ENCODE peak calls at places on chromosome 10, in eight cellular contexts. E is breast epithelium, I is A549, G is adrenal gland, M is suprapubic skin, K is NB4, U is esophagus muscularis mucosa, Q is body of pancreas. H is an unnamed sample.

GRCh38 chr10:16941865-16942264 is 124.6 kb upstream of the RSU1 start:
- DNase-seq in K (no peak), G (no peak), Q (no peak), E (no peak), U (no peak), M (no peak), I (no peak), H (no peak)

GRCh38 chr10:75547391-75548298 is 116.2 kb downstream of the LRMDA start:
- DNase-seq in M (no peak), K (peak), Q (no peak), E (no peak), U (no peak), G (no peak), I (no peak), H (no peak)

GRCh38 chr10:109961181-109962001 is 38.1 kb upstream of the XPNPEP1 start:
- DNase-seq in U (no peak), I (no peak), K (no peak), M (no peak), E (no peak), Q (no peak), G (no peak), H (no peak)

GRCh38 chr10:128963246-128964099 is 503.6 kb upstream of the MGMT start:
- DNase-seq in Q (no peak), E (no peak), M (no peak), U (no peak), K (no peak), I (no peak), G (no peak), H (no peak)

GRCh38 chr10:61845196-61845949 is 56.1 kb upstream of the ARID5B start:
- DNase-seq in M (no peak), U (no peak), K (no peak), I (no peak), G (no peak), E (no peak), Q (no peak), H (peak)

GRCh38 chr10:107546239-107546638 is 381.7 kb upstream of the SORCS1 start:
- DNase-seq in U (no peak), M (no peak), G (no peak), Q (no peak), I (no peak), K (peak), E (no peak), H (no peak)

GRCh38 chr10:11397077-11397476 is 214.4 kb downstream of the USP6NL start:
- DNase-seq in Q (no peak), M (peak), U (no peak), I (no peak), K (no peak), G (no peak), E (no peak), H (no peak)

GRCh38 chr10:82266438-82266837 is 391.4 kb downstream of the NRG3 start:
- DNase-seq in M (no peak), I (no peak), Q (no peak), K (no peak), U (no peak), G (no peak), E (no peak), H (no peak)

GRCh38 chr10:6220418-6221191 is 17.9 kb downstream of the PFKFB3 start:
- DNase-seq in E (no peak), M (no peak), K (no peak), G (no peak), Q (no peak), I (no peak), U (no peak), H (no peak)

GRCh38 chr10:30709229-30709628 is 79.7 kb upstream of the LYZL2 start:
- DNase-seq in K (no peak), M (no peak), Q (no peak), G (no peak), U (no peak), E (no peak), I (no peak), H (no peak)

GRCh38 chr10:122564980-122565379 is 4.4 kb downstream of the DMBT1 start:
- DNase-seq in Q (no peak), I (no peak), U (no peak), E (no peak), M (no peak), K (no peak), G (no peak), H (no peak)

GRCh38 chr10:72048450-72049124 is 39.8 kb downstream of the SPOCK2 start:
- DNase-seq in K (peak), G (peak), Q (peak), E (peak), M (peak), I (peak), U (peak), H (peak)

GRCh38 chr10:116385311-116385710 is 42.3 kb upstream of the PNLIPRP3 start:
- DNase-seq in K (no peak), E (no peak), Q (no peak), U (no peak), I (no peak), G (no peak), M (no peak), H (no peak)

GRCh38 chr10:62037890-62038608 is 136.6 kb downstream of the ARID5B start:
- DNase-seq in G (no peak), E (no peak), I (peak), U (no peak), M (no peak), Q (no peak), K (no peak), H (no peak)

GRCh38 chr10:71090801-71091200 is 121.6 kb upstream of the UNC5B start:
- DNase-seq in K (no peak), E (peak), M (peak), G (no peak), U (peak), Q (no peak), I (no peak), H (no peak)

GRCh38 chr10:46523119-46523880 is 33.2 kb downstream of the GPRIN2 start:
- DNase-seq in K (no peak), U (no peak), G (peak), M (peak), Q (peak), E (peak), I (peak), H (no peak)

GRCh38 chr10:90461437-90462155 is 396.2 kb downstream of the HTR7 start:
- DNase-seq in U (no peak), E (no peak), M (no peak), I (no peak), Q (no peak), G (no peak), K (no peak), H (no peak)

GRCh38 chr10:20935926-20936325 is 38.8 kb upstream of the NEBL start:
- DNase-seq in M (no peak), I (no peak), G (no peak), U (no peak), Q (no peak), E (no peak), K (no peak), H (no peak)

GRCh38 chr10:8840356-8840755 is 785.9 kb downstream of the GATA3 start:
- DNase-seq in M (no peak), K (no peak), E (no peak), I (no peak), G (no peak), U (no peak), Q (no peak), H (no peak)

GRCh38 chr10:78462728-78463228 is 429.1 kb downstream of the RPS24 start:
- DNase-seq in G (no peak), M (no peak), Q (no peak), E (no peak), K (no peak), I (no peak), U (no peak), H (no peak)

GRCh38 chr10:6889718-6890117 is 309.6 kb upstream of the PRKCQ start:
- DNase-seq in K (no peak), Q (no peak), U (no peak), E (no peak), M (no peak), I (no peak), G (no peak), H (no peak)

GRCh38 chr10:48600645-48601505 is 4.0 kb downstream of the ARHGAP22 start:
- DNase-seq in G (no peak), E (no peak), Q (no peak), U (peak), M (no peak), I (no peak), K (no peak), H (no peak)

GRCh38 chr10:78643513-78643912 is 425.3 kb upstream of the ZMIZ1 start:
- DNase-seq in E (no peak), U (no peak), K (no peak), G (no peak), M (no peak), I (no peak), Q (no peak), H (no peak)

GRCh38 chr10:110151467-110151866 is 55.9 kb upstream of the MXI1 start:
- DNase-seq in G (no peak), E (peak), K (no peak), I (no peak), M (peak), U (peak), Q (peak), H (peak)

GRCh38 chr10:97025613-97026242 is 160.0 kb downstream of the SLIT1 start:
- DNase-seq in U (no peak), I (peak), K (peak), E (no peak), G (peak), Q (peak), M (no peak), H (peak)

GRCh38 chr10:794382-794956 is 105.0 kb upstream of the DIP2C start:
- DNase-seq in U (no peak), G (no peak), I (no peak), Q (peak), M (no peak), E (no peak), K (peak), H (no peak)

GRCh38 chr10:27660268-27660667 is 85.4 kb downstream of the MKX start:
- DNase-seq in U (no peak), M (no peak), I (no peak), G (no peak), Q (no peak), K (peak), E (no peak), H (no peak)

GRCh38 chr10:63264852-63265617 is 131.9 kb downstream of the NRBF2 start:
- DNase-seq in G (peak), I (peak), E (no peak), U (no peak), Q (peak), K (peak), M (no peak), H (peak)

GRCh38 chr10:48236199-48236621 is 38.3 kb downstream of the FRMPD2 start:
- DNase-seq in U (peak), M (no peak), Q (no peak), K (no peak), E (no peak), I (no peak), G (no peak), H (no peak)

GRCh38 chr10:18254086-18254485 is 113.9 kb downstream of the CACNB2 start:
- DNase-seq in I (no peak), U (no peak), M (no peak), Q (no peak), E (no peak), K (no peak), G (no peak), H (no peak)

GRCh38 chr10:78630944-78631838 is 437.6 kb upstream of the ZMIZ1 start:
- DNase-seq in I (no peak), G (no peak), K (no peak), M (peak), U (no peak), Q (no peak), E (no peak), H (no peak)

GRCh38 chr10:99548041-99548530 is 15.3 kb downstream of the NKX2-3 start:
- DNase-seq in M (no peak), K (peak), G (no peak), I (peak), E (no peak), U (no peak), Q (no peak), H (peak)

GRCh38 chr10:23826399-23826798 is 382.5 kb upstream of the KIAA1217 start:
- DNase-seq in E (no peak), M (no peak), Q (peak), I (peak), G (no peak), K (peak), U (no peak), H (no peak)

GRCh38 chr10:91589015-91589655 is 43.7 kb downstream of the PPP1R3C start:
- DNase-seq in Q (peak), G (peak), U (no peak), I (peak), E (no peak), K (no peak), M (no peak), H (no peak)

GRCh38 chr10:91589656-91590035 is 43.2 kb downstream of the PPP1R3C start:
- DNase-seq in G (no peak), E (no peak), I (no peak), U (no peak), K (no peak), Q (no peak), M (no peak), H (no peak)

GRCh38 chr10:91590904-91591791 is 41.7 kb downstream of the PPP1R3C start:
- DNase-seq in E (no peak), Q (peak), U (no peak), K (no peak), G (peak), I (peak), M (no peak), H (no peak)

GRCh38 chr10:91591792-91592165 is 41.1 kb downstream of the PPP1R3C start:
- DNase-seq in M (no peak), E (no peak), U (no peak), Q (no peak), K (no peak), G (no peak), I (no peak), H (no peak)

DNA sequence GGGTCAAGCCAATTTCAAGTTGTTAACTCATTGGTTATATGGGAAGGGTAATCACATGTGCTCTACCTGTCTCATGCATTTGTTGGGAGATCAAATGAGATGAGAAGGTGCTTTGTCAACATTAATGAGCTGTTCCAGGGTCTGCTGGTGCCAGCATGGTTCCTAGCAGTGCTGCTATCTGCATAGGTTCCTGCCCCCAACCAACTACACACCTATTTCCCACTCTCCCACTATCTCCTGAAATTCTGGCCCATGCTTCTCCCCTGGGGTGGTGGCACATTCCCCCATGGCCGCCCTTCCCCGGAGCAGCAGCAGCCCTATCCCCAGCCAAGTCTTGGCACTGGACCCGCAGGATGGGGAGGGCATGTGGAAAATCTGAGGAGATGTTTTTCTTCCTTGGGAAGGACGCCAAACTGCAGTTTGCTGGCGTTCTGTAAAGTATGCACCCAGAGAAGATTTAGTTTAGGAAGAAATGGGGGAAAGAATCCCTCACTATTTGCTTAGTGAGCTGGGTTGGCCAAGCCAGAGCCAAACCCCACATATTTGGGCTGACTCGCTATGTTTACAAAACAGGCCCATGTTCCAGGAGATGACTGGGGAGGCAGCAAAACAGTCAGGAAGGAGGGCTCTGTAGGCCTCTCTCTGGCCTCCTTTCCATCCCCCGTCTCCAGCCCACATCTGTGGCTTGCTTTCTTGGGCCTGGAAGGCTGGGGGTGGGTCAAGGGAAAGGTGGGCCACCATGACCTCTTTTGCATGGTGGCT is 42.5 kb downstream of the PPP1R3C start:
- DNase-seq in Q (peak), M (no peak), I (peak), E (peak), U (no peak), G (peak), K (no peak), H (no peak)
- TF ChIP-seq POLR2A in Q (no peak), M (no peak), I (no peak), E (no peak), U (no peak), G (no peak), K (no peak), H (no peak)

DNA sequence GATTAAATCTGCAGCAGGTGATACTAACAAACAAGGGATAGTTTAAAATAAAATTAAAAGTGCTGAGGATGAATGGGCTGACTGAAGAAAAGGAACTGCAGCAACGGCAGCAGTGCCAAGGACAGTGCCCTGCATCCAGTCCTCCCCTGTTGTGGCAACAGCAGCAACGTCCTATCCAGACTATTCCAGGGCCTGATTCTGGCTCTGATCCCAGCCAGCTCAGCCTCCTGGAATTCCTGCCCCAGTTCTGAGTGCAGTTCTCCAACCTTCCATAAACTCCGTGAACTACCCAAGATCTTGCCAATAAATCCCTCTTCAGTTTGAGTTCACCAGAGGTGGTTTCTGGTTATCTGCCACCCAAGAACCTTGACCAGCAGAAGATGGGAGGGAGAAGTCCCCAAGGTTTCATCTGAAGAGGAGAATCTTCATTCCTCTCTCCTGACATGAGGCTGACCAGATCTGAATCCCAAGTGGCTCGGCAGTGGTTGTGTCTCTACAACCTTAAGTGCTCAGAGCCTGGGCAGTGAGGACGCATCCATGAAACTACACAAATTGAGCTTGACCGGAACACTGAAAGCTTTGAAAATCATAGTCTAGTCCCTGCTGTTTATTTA is 115.8 kb downstream of the SORBS1 start:
- DNase-seq in M (no peak), G (peak), Q (peak), U (no peak), I (peak), E (peak), K (no peak), H (no peak)
- TF ChIP-seq POLR2A in M (no peak), G (no peak), Q (no peak), U (no peak), I (no peak), E (no peak), K (no peak), H (no peak)

DNA sequence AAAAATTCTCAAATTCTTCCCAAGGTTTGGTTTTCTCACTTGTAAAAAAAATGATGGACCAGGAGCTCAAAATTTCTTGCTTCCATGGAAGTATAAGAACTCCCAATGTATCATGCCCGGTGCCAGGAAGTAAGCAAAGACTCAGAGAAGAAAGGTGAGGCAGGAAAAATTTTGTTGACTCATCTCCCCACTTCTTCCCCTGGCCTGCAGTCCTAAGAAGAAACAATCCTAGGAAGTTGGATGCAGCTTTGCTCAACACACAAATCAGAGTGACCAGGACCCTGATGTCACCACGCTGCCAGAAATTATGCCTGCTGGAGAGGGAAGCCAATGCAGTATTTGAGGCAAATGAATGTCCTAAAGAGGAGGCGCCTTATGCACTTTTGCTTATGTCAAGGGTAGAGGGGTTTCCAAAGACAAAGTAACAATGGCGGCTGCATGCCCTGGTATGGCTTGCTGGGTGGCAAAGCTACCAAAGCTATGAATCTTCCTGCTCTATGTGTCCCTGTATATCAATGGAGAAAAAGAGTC is 163.6 kb downstream of the NEURL1 start:
- DNase-seq in E (no peak), G (no peak), M (no peak), U (no peak), K (no peak), I (no peak), Q (no peak), H (no peak)
- TF ChIP-seq POLR2A in E (no peak), G (no peak), M (no peak), U (no peak), K (no peak), I (no peak), Q (no peak), H (no peak)

DNA sequence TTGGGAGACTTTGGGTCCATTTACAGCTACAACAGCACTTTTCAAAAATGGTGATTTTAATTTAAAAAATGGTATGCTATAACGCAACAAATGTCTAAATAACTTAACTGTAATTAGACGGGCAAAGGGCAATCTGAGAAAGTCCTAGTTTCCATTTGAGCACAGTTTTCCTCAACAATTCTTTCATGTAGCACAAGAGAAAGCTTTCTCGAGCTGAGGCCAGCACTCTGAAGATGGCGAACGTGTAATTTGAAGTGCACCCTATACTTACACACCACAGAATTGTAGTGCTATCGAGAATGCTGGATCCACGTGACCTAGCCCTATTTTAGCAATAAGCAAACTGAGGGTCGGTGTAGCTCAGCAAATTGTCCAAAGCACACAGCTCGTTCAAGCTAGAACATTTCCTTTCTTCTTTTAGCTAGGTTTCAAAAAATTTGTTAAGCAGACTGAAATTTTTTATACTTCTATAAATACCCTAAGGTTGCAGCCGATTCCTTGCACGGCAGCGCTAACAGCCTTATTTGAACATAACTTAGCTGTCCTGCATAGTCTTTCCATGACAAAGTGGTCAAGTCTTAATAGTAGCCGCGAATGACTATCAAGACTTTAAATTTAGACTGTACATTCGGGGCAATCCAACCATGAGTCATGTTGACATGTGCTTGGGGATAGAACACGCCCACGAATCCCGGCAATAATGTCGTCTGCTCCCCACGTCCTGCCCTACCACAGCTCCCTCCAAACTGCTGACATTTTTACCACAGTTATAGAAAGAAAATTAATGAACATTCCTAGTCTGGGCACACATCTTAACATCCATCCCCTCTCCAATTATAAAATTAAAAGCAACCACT is 10.0 kb downstream of the KLF6 start:
- DNase-seq in I (peak), K (peak), U (no peak), E (no peak), G (no peak), M (no peak), Q (no peak), H (no peak)
- TF ChIP-seq POLR2A in I (no peak), K (no peak), U (no peak), E (no peak), G (no peak), M (no peak), Q (peak), H (no peak)